ENCODE peak calls at places on chromosomes 7 and 10, in six cellular contexts. H is nephron progenitor cell, V is B cell, U is glutamatergic neuron, N is WTC11, B is mammary epithelial cell. R is an unnamed sample.
A peak's percentile ranks its signal among the peaks of the same experiment; 100 is the strongest.

GRCh38 chr7:93715234-93715633 is 140.7 kb upstream of the CALCR start:
- DNase-seq in B (peak; percentile 16), N (peak; percentile 75), V (peak; percentile 43), H (peak; percentile 79), U (peak; percentile 81), R (no peak)

GRCh38 chr7:122305475-122306319 is 1.1 kb upstream of the FEZF1 start:
- DNase-seq in V (no peak), U (peak; percentile 58), B (no peak), H (peak; percentile 60), N (peak; percentile 64), R (no peak)

GRCh38 chr7:75536491-75536890 is 44.4 kb downstream of the SPDYE5 start:
- DNase-seq in N (no peak), V (no peak), H (no peak), B (no peak), U (no peak), R (no peak)

GRCh38 chr10:82383350-82383749 is 508.4 kb downstream of the NRG3 start:
- DNase-seq in N (no peak), B (no peak), U (no peak), H (no peak), V (no peak), R (no peak)

GRCh38 chr7:77328669-77329068 is 87.5 kb downstream of the GSAP start:
- DNase-seq in U (no peak), B (no peak), H (no peak), N (no peak), V (no peak), R (no peak)

GRCh38 chr10:97539523-97540200 is 32.9 kb upstream of the ANKRD2 start:
- DNase-seq in U (no peak), H (peak; percentile 45), N (peak; percentile 74), V (no peak), B (no peak), R (no peak)

GRCh38 chr7:140678081-140678815 is 5.5 kb downstream of the ADCK2 start:
- DNase-seq in B (no peak), N (no peak), U (no peak), H (no peak), V (no peak), R (no peak)

GRCh38 chr10:100303724-100304319 is 17.3 kb upstream of the BLOC1S2 start:
- DNase-seq in B (peak; percentile 15), V (peak; percentile 29), H (no peak), U (no peak), N (no peak), R (peak; percentile 60)

GRCh38 chr7:6532516-6532915 is 18.7 kb downstream of the GRID2IP start:
- DNase-seq in B (no peak), V (no peak), H (no peak), U (no peak), N (no peak), R (no peak)

GRCh38 chr7:139618482-139619366 is 95.2 kb downstream of the CLEC2L start:
- DNase-seq in V (peak; percentile 31), U (peak; percentile 45), H (peak; percentile 42), N (peak; percentile 64), B (peak; percentile 26), R (no peak)

DNA sequence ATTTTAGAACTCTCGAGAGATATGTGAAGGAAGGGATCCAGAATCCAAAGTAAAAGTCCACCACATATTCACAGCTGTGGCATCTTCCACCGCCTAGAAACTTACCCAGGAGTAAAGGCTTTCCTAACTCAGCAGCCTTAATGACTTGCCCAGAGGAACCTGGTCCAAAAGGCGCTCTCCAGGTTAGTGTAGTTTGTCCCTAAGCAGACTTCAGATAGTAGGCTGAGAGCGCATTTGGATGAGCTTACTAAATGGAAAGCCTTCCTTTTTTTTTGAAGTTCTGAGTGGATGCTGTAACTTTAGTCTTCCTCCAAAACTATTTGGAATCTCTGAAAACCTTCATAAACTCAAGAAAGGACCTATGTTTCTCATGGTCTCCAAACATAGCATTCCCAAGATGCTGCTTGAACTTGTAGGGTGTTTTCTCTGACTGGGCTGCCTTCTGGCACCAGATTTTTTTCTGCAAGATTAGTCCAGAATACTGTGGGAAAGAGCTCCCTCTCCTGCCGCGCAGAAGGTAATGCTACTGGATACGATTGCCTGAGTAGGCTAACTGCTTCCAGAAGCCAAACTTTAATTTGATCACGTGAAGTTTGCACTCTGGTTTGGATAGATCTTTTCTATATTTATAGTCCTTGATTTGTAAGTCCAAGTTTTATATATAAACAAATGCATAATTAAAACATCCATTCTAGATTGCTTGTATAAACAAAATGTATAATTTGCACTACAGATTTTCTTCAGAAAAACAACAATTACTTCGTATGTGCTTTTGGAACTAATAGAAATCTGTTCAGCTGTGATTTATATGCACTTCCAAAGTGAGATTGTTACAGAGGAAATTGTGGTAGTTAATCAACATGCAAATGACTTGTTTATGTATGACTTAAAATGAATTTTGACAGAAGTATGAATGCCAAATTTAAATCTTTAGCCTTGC is 19.6 kb upstream of the GPR37 start:
- DNase-seq in B (peak; percentile 30), N (peak; percentile 60), H (peak; percentile 60), V (no peak), U (peak; percentile 60), R (peak; percentile 49)
- TF ChIP-seq CTCF in B (peak; percentile 87), N (peak; percentile 70), H (peak; percentile 77), V (no peak), U (peak; percentile 69), R (peak; percentile 74)

GRCh38 chr7:143395187-143396149 is 13.2 kb downstream of the EPHA1 start:
- DNase-seq in N (no peak), B (no peak), V (no peak), H (no peak), U (no peak), R (no peak)
- TF ChIP-seq CTCF in N (no peak), B (no peak), V (no peak), H (no peak), U (peak; percentile 29), R (no peak)

GRCh38 chr10:62818426-62819011 is 2.4 kb upstream of the EGR2 start:
- DNase-seq in U (peak; percentile 69), N (peak; percentile 73), V (peak; percentile 72), H (peak; percentile 72), B (peak; percentile 22), R (peak; percentile 63)
- TF ChIP-seq CTCF in U (no peak), N (no peak), V (peak; percentile 1), H (no peak), B (no peak), R (peak; percentile 48)

GRCh38 chr7:17984288-17984687 is 43.4 kb downstream of the PRPS1L1 start:
- DNase-seq in B (no peak), U (no peak), H (no peak), V (no peak), N (no peak), R (no peak)
- TF ChIP-seq CTCF in B (no peak), U (no peak), H (no peak), V (no peak), N (no peak), R (no peak)